ENCODE peak calls at places on chromosome X, in eight cellular contexts. U is HFFc6; W is activated naive CD4-positive, alpha-beta T cell; R is occipital lobe; A is astrocyte of the spinal cord; T is ecto neural progenitor cell; K is effector memory CD4-positive, alpha-beta T cell; S is MM.1S. V is an unnamed sample.

GRCh38 chrX:136211766-136212556 is 39.2 kb downstream of the MAP7D3 start:
- DNase-seq in W (no peak), S (no peak), T (no peak), U (no peak), K (no peak), A (no peak), R (no peak), V (no peak)

GRCh38 chrX:105803891-105804290 is 18.4 kb upstream of the NRK start:
- DNase-seq in T (no peak), W (no peak), K (no peak), A (no peak), U (no peak), S (no peak), R (no peak), V (no peak)

GRCh38 chrX:103063918-103064434 is at the start of gene BEX1:
- DNase-seq in T (peak; percentile 66), S (no peak), K (no peak), R (peak; percentile 71), U (no peak), W (no peak), A (peak; percentile 3), V (peak; percentile 39)

GRCh38 chrX:36963069-36963808 is 44.9 kb upstream of the FAM47C start:
- DNase-seq in U (no peak), S (no peak), A (no peak), W (no peak), T (no peak), K (no peak), R (no peak), V (no peak)

GRCh38 chrX:119693032-119693995 is at the start of gene SEPTIN6:
- DNase-seq in W (peak; percentile 69), R (peak; percentile 54), S (peak; percentile 91), A (peak; percentile 75), K (peak; percentile 84), U (peak; percentile 52), T (peak; percentile 79), V (peak; percentile 65)

GRCh38 chrX:49155243-49155899 is 7.2 kb upstream of the MAGIX start:
- DNase-seq in T (no peak), U (peak; percentile 16), R (peak; percentile 25), W (no peak), K (no peak), A (peak; percentile 80), S (peak; percentile 21), V (peak; percentile 9)

GRCh38 chrX:136477026-136477425 is 10.7 kb upstream of the BRS3 start:
- DNase-seq in S (no peak), R (no peak), U (no peak), T (no peak), A (no peak), K (no peak), W (no peak), V (no peak)

GRCh38 chrX:34559325-34559724 is 97.8 kb downstream of the TMEM47 start:
- DNase-seq in S (peak; percentile 7), W (no peak), U (no peak), T (no peak), A (peak; percentile 7), R (no peak), K (no peak), V (no peak)

GRCh38 chrX:74923942-74924448 is 1.3 kb downstream of the NEXMIF start:
- DNase-seq in A (no peak), R (no peak), W (no peak), T (peak; percentile 48), K (no peak), S (no peak), U (no peak), V (no peak)

GRCh38 chrX:107576392-107576791 is 51.9 kb upstream of the PRPS1 start:
- DNase-seq in T (no peak), R (no peak), K (no peak), A (no peak), U (no peak), S (no peak), W (no peak), V (no peak)

GRCh38 chrX:124960454-124960853 is 359.2 kb upstream of the TEX13C start:
- DNase-seq in A (no peak), R (no peak), T (no peak), K (no peak), S (no peak), W (no peak), U (no peak), V (no peak)

GRCh38 chrX:28520786-28521185 is 66.5 kb upstream of the IL1RAPL1 start:
- DNase-seq in T (no peak), A (no peak), S (no peak), R (no peak), K (no peak), U (no peak), W (no peak), V (no peak)

GRCh38 chrX:66012094-66012534 is 27.8 kb downstream of the VSIG4 start:
- DNase-seq in W (no peak), R (no peak), S (peak; percentile 93), T (no peak), U (no peak), K (no peak), A (no peak), V (no peak)

GRCh38 chrX:17377047-17377692 is 2.2 kb downstream of the NHS start:
- DNase-seq in T (peak; percentile 54), A (peak; percentile 54), K (no peak), U (no peak), S (no peak), R (peak; percentile 2), W (no peak), V (peak; percentile 2)

GRCh38 chrX:77691916-77692315 is 94.1 kb downstream of the ATRX start:
- DNase-seq in R (no peak), U (no peak), W (no peak), K (no peak), T (no peak), S (no peak), A (no peak), V (no peak)

GRCh38 chrX:40922307-40922706 is 162.9 kb upstream of the USP9X start:
- DNase-seq in S (peak; percentile 55), K (no peak), A (peak; percentile 60), T (no peak), W (no peak), U (peak; percentile 39), R (no peak), V (no peak)

GRCh38 chrX:41684138-41684537 is 4.6 kb upstream of the GPR34 start:
- DNase-seq in U (no peak), W (no peak), A (no peak), K (no peak), T (no peak), R (no peak), S (no peak), V (no peak)

V was measured in neural crest cell.